ENCODE peak calls at places on chromosomes 13 and 19, in ten cellular contexts. C is smooth muscle cell of the brain vasculature; P is astrocyte of the cerebellum; G is WTC11; H is colonic mucosa; X is stimulated activated CD8-positive, alpha-beta memory T cell treated with anti-CD3 and anti-CD28 coated beads, Interleukin-7, amount 100 ng/mL, for 1 hour; U is fibroblast of pulmonary artery; T is upper lobe of right lung; B is kidney; L is amniotic epithelial cell. F is an unnamed sample.

GRCh38 chr13:77300176-77301141 is 26.4 kb downstream of the MYCBP2 start:
- DNase-seq in L (peak; percentile 82), T (no peak), G (no peak), U (peak; percentile 86), P (no peak), B (no peak), H (no peak), C (peak; percentile 26), X (no peak), F (peak; percentile 7)

GRCh38 chr19:43809762-43810696 is 7.8 kb upstream of the LYPD5 start:
- DNase-seq in T (no peak), G (no peak), U (peak; percentile 79), L (peak; percentile 67), B (no peak), P (peak; percentile 40), X (no peak), H (no peak), C (peak; percentile 15), F (peak; percentile 33)

GRCh38 chr19:1451916-1452801 is 2.2 kb downstream of the APC2 start:
- DNase-seq in B (no peak), P (no peak), C (no peak), X (no peak), H (no peak), G (peak; percentile 61), U (no peak), L (no peak), T (no peak), F (no peak)

GRCh38 chr13:87129602-87130300 is 541.4 kb upstream of the SLITRK5 start:
- DNase-seq in U (peak; percentile 4), C (no peak), P (no peak), H (no peak), L (peak; percentile 56), T (no peak), G (no peak), B (no peak), X (no peak), F (peak; percentile 51)

GRCh38 chr19:1943661-1944087 is 2.7 kb downstream of the CSNK1G2 start:
- DNase-seq in U (no peak), T (no peak), X (no peak), L (no peak), B (peak; percentile 72), C (no peak), H (no peak), P (no peak), G (no peak), F (no peak)

GRCh38 chr13:101576977-101577376 is 124.5 kb downstream of the ITGBL1 start:
- DNase-seq in B (no peak), P (no peak), T (no peak), U (no peak), G (no peak), L (no peak), H (no peak), C (no peak), X (no peak), F (no peak)

GRCh38 chr19:30225615-30226463 is 146.3 kb upstream of the ZNF536 start:
- DNase-seq in G (no peak), C (no peak), H (no peak), X (no peak), T (no peak), L (no peak), B (no peak), P (no peak), U (no peak), F (no peak)

GRCh38 chr19:39083983-39084731 is at the start of gene ACP7:
- DNase-seq in T (no peak), B (peak; percentile 70), X (no peak), L (no peak), P (no peak), U (no peak), G (peak; percentile 40), H (no peak), C (no peak), F (no peak)

GRCh38 chr19:28044477-28044876 is 1168.5 kb downstream of the UQCRFS1 start:
- DNase-seq in P (no peak), C (no peak), B (no peak), U (no peak), H (no peak), X (no peak), L (no peak), G (no peak), T (no peak), F (no peak)

GRCh38 chr13:33728271-33729037 is 89.5 kb upstream of the RFC3 start:
- DNase-seq in G (no peak), L (peak; percentile 24), X (no peak), P (no peak), U (peak; percentile 5), B (peak; percentile 77), C (no peak), H (no peak), T (no peak), F (no peak)

GRCh38 chr13:65095697-65096096 is 2134.4 kb downstream of the PCDH9 start:
- DNase-seq in T (no peak), B (no peak), L (no peak), G (no peak), C (no peak), X (no peak), H (no peak), P (no peak), U (no peak), F (no peak)

GRCh38 chr19:7224205-7224833 is 69.9 kb downstream of the INSR start:
- DNase-seq in C (no peak), L (no peak), B (no peak), T (no peak), H (peak; percentile 65), U (peak; percentile 78), P (peak; percentile 8), X (no peak), G (no peak), F (no peak)

GRCh38 chr19:5957132-5957531 is 20.8 kb downstream of the RANBP3 start:
- DNase-seq in T (no peak), U (no peak), X (no peak), P (no peak), L (peak; percentile 76), H (no peak), G (no peak), B (peak; percentile 35), C (no peak), F (peak; percentile 63)

GRCh38 chr13:90640976-90641375 is 706.5 kb upstream of the MIR17HG start:
- DNase-seq in P (no peak), X (no peak), H (no peak), U (peak; percentile 78), B (no peak), G (no peak), L (peak; percentile 78), C (no peak), T (no peak), F (peak; percentile 63)

GRCh38 chr19:6464070-6464873 is at the start of gene CRB3:
- DNase-seq in X (no peak), P (no peak), H (peak; percentile 99), B (peak; percentile 96), G (peak; percentile 99), U (no peak), L (no peak), C (no peak), T (peak; percentile 96), F (no peak)

GRCh38 chr13:21318891-21319532 is 140.1 kb downstream of the ZDHHC20 start:
- DNase-seq in U (no peak), X (no peak), T (peak; percentile 63), H (no peak), G (no peak), L (peak; percentile 5), P (no peak), B (no peak), C (no peak), F (no peak)

GRCh38 chr19:10004617-10005016 is 5.7 kb downstream of the COL5A3 start:
- DNase-seq in L (no peak), C (no peak), U (no peak), H (no peak), X (no peak), G (no peak), B (no peak), T (no peak), P (no peak), F (no peak)

GRCh38 chr13:52141299-52141698 is 12.4 kb upstream of the NEK5 start:
- DNase-seq in X (no peak), G (no peak), U (no peak), T (no peak), C (no peak), B (no peak), H (no peak), L (no peak), P (no peak), F (no peak)

GRCh38 chr19:1360818-1361461 is 22.8 kb upstream of the NDUFS7 start:
- DNase-seq in T (peak; percentile 74), B (peak; percentile 92), H (no peak), C (no peak), G (no peak), P (peak; percentile 70), X (no peak), L (peak; percentile 85), U (peak; percentile 89), F (peak; percentile 81)

GRCh38 chr13:98370806-98371553 is 193.9 kb upstream of the RNF113B start:
- DNase-seq in H (no peak), U (peak; percentile 84), B (no peak), L (peak; percentile 71), C (peak; percentile 75), P (peak; percentile 74), G (no peak), T (no peak), X (no peak), F (no peak)

GRCh38 chr19:49605605-49606004 is 14.6 kb downstream of the PRR12 start:
- DNase-seq in X (no peak), B (no peak), L (no peak), C (no peak), T (no peak), U (no peak), G (no peak), H (no peak), P (no peak), F (no peak)

GRCh38 chr13:50355797-50356196 is 340.6 kb downstream of the KCNRG start:
- DNase-seq in X (no peak), T (no peak), G (no peak), L (no peak), P (no peak), C (no peak), B (no peak), U (no peak), H (no peak), F (no peak)

GRCh38 chr13:19634129-19634740 is 776 bp downstream of the MPHOSPH8 start:
- DNase-seq in B (no peak), X (no peak), G (no peak), H (no peak), T (no peak), U (peak; percentile 55), P (no peak), L (peak; percentile 51), C (no peak), F (peak; percentile 5)

GRCh38 chr13:49669735-49670309 is 21.5 kb downstream of the EBPL start:
- DNase-seq in C (no peak), G (peak; percentile 64), H (peak; percentile 40), B (no peak), P (peak; percentile 66), L (peak; percentile 71), T (no peak), X (no peak), U (peak; percentile 86), F (peak; percentile 48)

GRCh38 chr19:45037393-45038169 is 1.3 kb upstream of the CLASRP start:
- DNase-seq in P (no peak), G (no peak), T (no peak), U (no peak), B (peak; percentile 78), L (no peak), H (no peak), C (no peak), X (no peak), F (no peak)

GRCh38 chr19:16429066-16429758 is 42.6 kb downstream of the EPS15L1 start:
- DNase-seq in C (no peak), U (no peak), B (no peak), G (no peak), X (no peak), P (no peak), L (no peak), H (no peak), T (peak; percentile 84), F (no peak)

GRCh38 chr13:75801388-75801787 is 165.3 kb downstream of the LMO7 start:
- DNase-seq in H (no peak), G (no peak), T (no peak), P (no peak), U (no peak), X (no peak), L (no peak), B (no peak), C (no peak), F (no peak)

F was measured in NCI-H226.